ENCODE peak calls at places on chromosomes 13 and 19, in six cellular contexts. X is H1, D is IMR-90, N is mesendoderm, Q is trophoblast cell, B is mesenchymal stem cell. L is an unnamed sample. For H3K36me3, the result is how much of the 10 kb centered on the place peaks cover.

GRCh38 chr19:31270897-31271568 is 78.2 kb downstream of the TSHZ3 start:
- DNase-seq in X (no peak), D (peak), N (no peak), Q (no peak), B (no peak), L (no peak)

GRCh38 chr19:21586341-21587116 is 81.1 kb downstream of the ZNF429 start:
- DNase-seq in X (peak), D (no peak), N (peak), Q (no peak), B (no peak), L (no peak)

GRCh38 chr19:18469245-18470107 is 31.5 kb upstream of the ISYNA1 start:
- DNase-seq in X (peak), D (peak), N (peak), Q (peak), B (peak), L (no peak)

GRCh38 chr19:30268601-30269000 is 103.6 kb upstream of the ZNF536 start:
- DNase-seq in X (no peak), D (no peak), N (no peak), Q (no peak), B (no peak), L (no peak)

GRCh38 chr13:83780201-83780600 is 102.1 kb downstream of the SLITRK1 start:
- DNase-seq in X (no peak), D (peak), N (peak), Q (no peak), B (peak), L (no peak)

GRCh38 chr13:22372261-22372660 is 701.4 kb downstream of the FGF9 start:
- DNase-seq in X (peak), D (no peak), N (peak), Q (no peak), B (no peak), L (no peak)

GRCh38 chr19:16288544-16288943 is 36.1 kb upstream of the KLF2 start:
- DNase-seq in X (no peak), D (peak), N (no peak), Q (no peak), B (peak), L (no peak)

GRCh38 chr13:55553736-55554135 is 1587.0 kb upstream of the PRR20A start:
- DNase-seq in X (no peak), D (no peak), N (no peak), Q (no peak), B (no peak), L (no peak)

GRCh38 chr19:27671876-27672275 is 1541.1 kb downstream of the UQCRFS1 start:
- DNase-seq in X (no peak), D (no peak), N (no peak), Q (no peak), B (no peak), L (no peak)

GRCh38 chr19:18875726-18876125 is 20.2 kb downstream of the CERS1 start:
- DNase-seq in X (no peak), D (peak), N (no peak), Q (no peak), B (no peak), L (no peak)

GRCh38 chr13:87168390-87168789 is 502.8 kb upstream of the SLITRK5 start:
- DNase-seq in X (no peak), D (no peak), N (no peak), Q (no peak), B (no peak), L (no peak)

GRCh38 chr19:34649886-34650543 is 26.9 kb downstream of the SCGB2B2 start:
- DNase-seq in X (no peak), D (no peak), N (no peak), Q (no peak), B (no peak), L (no peak)

GRCh38 chr13:60363288-60363687 is 33.7 kb upstream of the TDRD3 start:
- DNase-seq in X (no peak), D (no peak), N (peak), Q (no peak), B (no peak), L (no peak)

GRCh38 chr13:26558074-26558805 is 757 bp downstream of the WASF3 start:
- DNase-seq in X (peak), D (peak), N (peak), Q (no peak), B (peak), L (peak)

GRCh38 chr13:22454586-22454985 is 726.2 kb upstream of the SGCG start:
- DNase-seq in X (no peak), D (no peak), N (peak), Q (peak), B (peak), L (no peak)

GRCh38 chr19:19741184-19741583 is 8.3 kb upstream of the ZNF14 start:
- DNase-seq in X (no peak), D (no peak), N (no peak), Q (no peak), B (no peak), L (no peak)

GRCh38 chr13:100212904-100213538 is 124.1 kb downstream of the PCCA start:
- DNase-seq in X (no peak), D (no peak), N (no peak), Q (no peak), B (no peak), L (no peak)

GRCh38 chr13:20057214-20057613 is 98.7 kb downstream of the ZMYM2 start:
- DNase-seq in X (no peak), D (no peak), N (no peak), Q (no peak), B (no peak), L (no peak)

GRCh38 chr13:47672245-47672975 is 328.7 kb downstream of the SUCLA2 start:
- DNase-seq in X (no peak), D (no peak), N (no peak), Q (no peak), B (peak), L (no peak)

GRCh38 chr13:36685912-36686311 is 12.1 kb downstream of the SERTM1 start:
- DNase-seq in X (no peak), D (peak), N (no peak), Q (no peak), B (no peak), L (no peak)

GRCh38 chr19:52170863-52171320 is 529 bp downstream of the ZNF836 start:
- DNase-seq in X (peak), D (no peak), N (peak), Q (no peak), B (peak), L (no peak)

GRCh38 chr13:71672527-71672926 is 194.5 kb downstream of the DACH1 start:
- DNase-seq in X (no peak), D (peak), N (peak), Q (no peak), B (no peak), L (no peak)

GRCh38 chr13:46964789-46965527 is 68.1 kb upstream of the HTR2A start:
- DNase-seq in X (no peak), D (peak), N (no peak), Q (no peak), B (peak), L (no peak)

GRCh38 chr13:66180806-66181205 is 1049.3 kb downstream of the PCDH9 start:
- DNase-seq in X (no peak), D (no peak), N (no peak), Q (no peak), B (no peak), L (no peak)

GRCh38 chr13:36875431-36875830 is 44.6 kb downstream of the SMAD9 start:
- DNase-seq in X (no peak), D (peak), N (no peak), Q (no peak), B (no peak), L (no peak)

GRCh38 chr19:5250127-5250659 is 90.4 kb downstream of the PTPRS start:
- DNase-seq in X (no peak), D (no peak), N (no peak), Q (no peak), B (no peak), L (no peak)

GRCh38 chr19:51070334-51070886 is 5.5 kb upstream of the KLK13 start:
- DNase-seq in X (no peak), D (no peak), N (no peak), Q (no peak), B (no peak), L (no peak)

GRCh38 chr19:35533822-35534521 is 716 bp downstream of the GAPDHS start:
- DNase-seq in X (peak), D (peak), N (peak), Q (no peak), B (peak), L (no peak)

GRCh38 chr19:45152504-45153338 is 8.1 kb downstream of the NKPD1 start:
- DNase-seq in X (peak), D (peak), N (peak), Q (no peak), B (no peak), L (no peak)

GRCh38 chr19:45713141-45713540 is 17.6 kb downstream of the FBXO46 start:
- DNase-seq in X (no peak), D (no peak), N (no peak), Q (no peak), B (no peak), L (no peak)

GRCh38 chr13:41930154-41930553 is 30.8 kb downstream of the VWA8 start:
- DNase-seq in X (no peak), D (no peak), N (no peak), Q (no peak), B (no peak), L (no peak)

GRCh38 chr13:106594986-106595385 is 27.0 kb upstream of the ARGLU1 start:
- DNase-seq in X (no peak), D (no peak), N (no peak), Q (no peak), B (no peak), L (no peak)

GRCh38 chr13:106597759-106598395 is 29.9 kb upstream of the ARGLU1 start:
- DNase-seq in X (no peak), D (no peak), N (no peak), Q (no peak), B (no peak), L (no peak)

GRCh38 chr13:106597190-106597589 is 29.3 kb upstream of the ARGLU1 start:
- DNase-seq in X (no peak), D (no peak), N (no peak), Q (no peak), B (no peak), L (no peak)

GRCh38 chr13:106595623-106596022 is 27.7 kb upstream of the ARGLU1 start:
- DNase-seq in X (no peak), D (no peak), N (no peak), Q (no peak), B (no peak), L (no peak)

DNA sequence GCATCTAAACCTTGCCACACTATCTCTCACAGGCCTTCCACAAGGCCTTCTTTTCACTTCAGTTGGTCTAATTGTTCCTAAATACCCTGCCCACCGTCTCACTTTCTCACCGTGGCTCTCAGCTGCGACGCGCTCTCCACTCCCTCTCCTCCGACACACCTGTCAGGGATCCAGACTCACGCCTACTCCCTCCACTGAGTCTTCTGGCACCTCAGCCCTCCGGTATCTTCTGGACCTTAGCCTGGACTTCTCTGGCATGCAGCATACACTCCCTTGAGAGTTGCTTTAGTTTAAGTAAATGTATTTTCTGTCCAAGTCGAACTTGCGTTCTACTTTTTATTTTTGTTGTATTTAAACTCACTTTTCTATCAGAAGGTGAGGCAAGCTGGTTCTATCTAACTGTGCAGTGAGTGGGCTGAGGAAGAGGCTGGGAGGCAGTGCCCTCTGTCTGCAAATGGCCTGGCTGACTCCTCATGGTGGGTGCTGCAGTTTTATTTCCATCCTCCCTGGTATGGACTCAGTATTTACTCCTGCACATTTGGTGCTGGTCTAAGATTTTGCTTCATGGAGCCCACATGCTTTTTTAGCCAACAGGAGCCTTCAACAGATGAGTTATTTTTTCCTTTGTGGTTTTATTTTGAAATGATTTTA is 28.5 kb upstream of the ARGLU1 start:
- DNase-seq in X (no peak), D (no peak), N (no peak), Q (no peak), B (no peak), L (no peak)
- H3K23ac ChIP-seq in X (no peak), D (no peak), N (no peak), Q (no peak), B (no peak), L (peak)

GRCh38 chr13:77124423-77124822 is 97.5 kb upstream of the FBXL3 start:
- DNase-seq in X (no peak), D (no peak), N (no peak), Q (no peak), B (no peak), L (no peak)
- H3K36me3 ChIP-seq in X (under half), D (under half), N (under half), Q (under half), B (under half), L (under half)

GRCh38 chr13:97975280-97975850 is 21.9 kb downstream of the IPO5 start:
- DNase-seq in X (no peak), D (no peak), N (no peak), Q (no peak), B (no peak), L (no peak)

GRCh38 chr13:97977376-97977705 is 23.9 kb downstream of the IPO5 start:
- DNase-seq in X (no peak), D (no peak), N (no peak), Q (no peak), B (peak), L (no peak)

GRCh38 chr13:97977982-97978381 is 24.5 kb downstream of the IPO5 start:
- DNase-seq in X (no peak), D (no peak), N (no peak), Q (no peak), B (no peak), L (no peak)

GRCh38 chr13:97975851-97976550 is 22.5 kb downstream of the IPO5 start:
- DNase-seq in X (peak), D (peak), N (peak), Q (peak), B (peak), L (peak)

GRCh38 chr13:97976551-97977375 is 23.3 kb downstream of the IPO5 start:
- DNase-seq in X (peak), D (no peak), N (peak), Q (peak), B (peak), L (peak)
- H3K23ac ChIP-seq in X (no peak), D (peak), N (no peak), Q (no peak), B (no peak), L (peak)

GRCh38 chr19:10137751-10138682 is 18.3 kb upstream of the EIF3G start:
- DNase-seq in X (no peak), D (no peak), N (no peak), Q (no peak), B (no peak), L (no peak)
- H3K36me3 ChIP-seq in X (half or more), D (half or more), N (under half), Q (half or more), B (half or more), L (half or more)

GRCh38 chr13:112959701-112960542 is 9.1 kb upstream of the MCF2L start:
- DNase-seq in X (no peak), D (no peak), N (no peak), Q (no peak), B (no peak), L (no peak)

GRCh38 chr13:112962911-112963625 is 5.9 kb upstream of the MCF2L start:
- DNase-seq in X (no peak), D (no peak), N (no peak), Q (no peak), B (no peak), L (no peak)

GRCh38 chr13:112960671-112961070 is 8.3 kb upstream of the MCF2L start:
- DNase-seq in X (no peak), D (no peak), N (no peak), Q (no peak), B (no peak), L (no peak)

GRCh38 chr13:112962396-112962795 is 6.6 kb upstream of the MCF2L start:
- DNase-seq in X (no peak), D (no peak), N (no peak), Q (no peak), B (no peak), L (no peak)

GRCh38 chr13:112961457-112962369 is 7.3 kb upstream of the MCF2L start:
- DNase-seq in X (no peak), D (no peak), N (no peak), Q (no peak), B (no peak), L (no peak)
- H3K23ac ChIP-seq in X (no peak), D (no peak), N (no peak), Q (no peak), B (no peak), L (peak)

GRCh38 chr19:49802836-49803528 is 10.1 kb downstream of the FUZ start:
- DNase-seq in X (no peak), D (no peak), N (no peak), Q (no peak), B (no peak), L (no peak)

GRCh38 chr19:49801966-49802661 is 11.0 kb downstream of the FUZ start:
- DNase-seq in X (peak), D (peak), N (peak), Q (no peak), B (peak), L (peak)

GRCh38 chr19:49800771-49801170 is 12.3 kb downstream of the FUZ start:
- DNase-seq in X (no peak), D (no peak), N (no peak), Q (no peak), B (no peak), L (no peak)

GRCh38 chr19:49799798-49800376 is 13.2 kb downstream of the FUZ start:
- DNase-seq in X (peak), D (no peak), N (peak), Q (no peak), B (no peak), L (no peak)

GRCh38 chr19:49801401-49801888 is 11.6 kb downstream of the FUZ start:
- DNase-seq in X (no peak), D (no peak), N (no peak), Q (no peak), B (no peak), L (no peak)
- H3K36me3 ChIP-seq in X (under half), D (half or more), N (under half), Q (half or more), B (half or more), L (half or more)

DNA sequence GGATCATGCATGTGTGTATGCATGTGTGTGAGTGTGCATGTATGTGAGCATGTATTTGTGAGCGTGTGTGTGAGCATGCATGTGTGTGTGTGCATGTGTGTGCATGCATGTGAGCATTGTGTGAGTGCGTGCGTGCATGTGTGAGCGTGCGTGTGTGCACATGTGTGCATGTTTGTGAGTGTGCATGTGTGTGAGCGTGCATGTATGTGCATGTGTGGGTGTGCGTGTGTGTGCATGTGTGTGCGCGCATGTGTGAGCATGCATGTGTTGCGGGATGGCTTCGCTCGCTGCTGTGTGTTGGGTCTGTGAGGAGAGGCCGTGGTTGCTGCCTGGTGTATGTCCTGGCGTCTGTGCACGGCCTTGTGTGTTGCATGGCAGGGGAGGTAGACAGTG is 32.4 kb downstream of the PAK4 start:
- DNase-seq in X (no peak), D (no peak), N (no peak), Q (no peak), B (no peak), L (no peak)
- H3K23ac ChIP-seq in X (peak), D (peak), N (peak), Q (no peak), B (no peak), L (peak)

DNA sequence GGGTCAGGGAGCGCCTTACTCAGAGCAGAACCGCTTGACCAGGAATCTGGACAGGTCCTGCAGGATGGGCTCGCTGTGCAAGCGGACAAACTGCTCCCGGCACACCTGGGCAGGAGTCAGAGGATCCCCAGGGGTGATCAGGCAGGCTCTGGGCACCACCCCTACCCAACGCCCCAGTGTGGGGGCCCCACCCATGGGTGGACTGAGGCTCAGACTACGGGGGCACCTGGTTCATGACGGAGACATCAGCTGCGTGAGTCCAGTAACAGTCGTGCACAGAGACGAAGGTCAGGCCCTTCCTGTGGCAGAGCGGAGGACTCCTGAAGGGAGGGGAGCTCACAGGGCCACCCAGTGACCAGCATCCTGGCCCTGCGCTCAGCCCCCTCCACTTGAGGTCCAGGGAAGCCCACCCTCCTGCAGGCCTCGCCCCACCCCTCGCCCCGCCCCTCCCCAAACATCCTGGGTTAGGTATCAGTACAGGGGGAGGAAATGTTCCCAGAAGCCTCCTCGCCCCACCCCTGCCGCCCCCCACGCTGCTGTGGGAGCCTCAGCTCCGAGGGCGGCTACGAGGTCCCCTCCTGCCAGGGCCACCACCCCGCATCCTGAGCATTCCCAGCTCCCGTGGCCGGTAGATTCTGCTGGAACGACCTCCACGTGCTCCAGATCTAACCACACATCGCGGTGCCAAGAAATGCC is 15.6 kb downstream of the POLRMT start:
- DNase-seq in X (no peak), D (no peak), N (no peak), Q (no peak), B (no peak), L (no peak)
- H3K36me3 ChIP-seq in X (under half), D (under half), N (under half), Q (half or more), B (half or more), L (under half)